ENCODE peak calls at places on chromosomes 5 and 9, in four cellular contexts. Y is caudate nucleus, T is GM18507, J is stromal cell of bone marrow. H is an unnamed sample.

GRCh38 chr9:122051401-122052346 is 41.4 kb downstream of the TTLL11 start:
- DNase-seq in Y (no peak), T (no peak), J (peak; percentile 43), H (no peak)

GRCh38 chr5:169507051-169507450 is 76.5 kb upstream of the SPDL1 start:
- DNase-seq in Y (no peak), T (no peak), J (peak; percentile 17), H (no peak)

GRCh38 chr5:27963050-27963783 is 924.8 kb upstream of the CDH9 start:
- DNase-seq in Y (no peak), T (no peak), J (no peak), H (no peak)

GRCh38 chr9:24245988-24246387 is 299.7 kb downstream of the IZUMO3 start:
- DNase-seq in Y (no peak), T (no peak), J (peak; percentile 2), H (no peak)

GRCh38 chr9:72954431-72955420 is 1.9 kb upstream of the ALDH1A1 start:
- DNase-seq in Y (no peak), T (no peak), J (no peak), H (no peak)

GRCh38 chr5:140569197-140569596 is 4.6 kb downstream of the SLC35A4 start:
- DNase-seq in Y (no peak), T (no peak), J (no peak), H (no peak)

GRCh38 chr9:79471577-79472543 is 99.9 kb upstream of the TLE4 start:
- DNase-seq in Y (peak; percentile 8), T (no peak), J (peak; percentile 65), H (no peak)

GRCh38 chr5:154756871-154757646 is 1.9 kb downstream of the LARP1 start:
- DNase-seq in Y (no peak), T (no peak), J (no peak), H (peak; percentile 36)

GRCh38 chr5:93154551-93154950 is 426.5 kb downstream of the NR2F1-AS1 start:
- DNase-seq in Y (no peak), T (no peak), J (no peak), H (no peak)

GRCh38 chr9:97876061-97876460 is 23.0 kb downstream of the FOXE1 start:
- DNase-seq in Y (no peak), T (no peak), J (no peak), H (no peak)

H was measured in T-helper 17 cell.